ENCODE peak calls at places on chromosome 19, in seven cellular contexts. A, W, B, M, Q, S and E are unnamed samples. For H3K27me3 and H3K4me1, the result is how much of the 10 kb centered on the place peaks cover.

GRCh38 chr19:33118643-33119042 is 13.3 kb upstream of the WDR88 start:
- DNase-seq in Q (no peak), W (no peak), S (no peak), M (no peak), A (no peak), B (no peak), E (no peak)

GRCh38 chr19:28504727-28505126 is 708.2 kb downstream of the UQCRFS1 start:
- DNase-seq in M (no peak), W (no peak), B (no peak), S (no peak), Q (no peak), A (no peak), E (no peak)

GRCh38 chr19:39410620-39411005 is 1.9 kb upstream of the PLEKHG2 start:
- DNase-seq in B (no peak), M (no peak), S (no peak), W (no peak), A (no peak), Q (no peak), E (no peak)

GRCh38 chr19:46571495-46571894 is 29.6 kb upstream of the CALM3 start:
- DNase-seq in W (peak), B (no peak), S (peak), Q (no peak), M (no peak), A (no peak), E (peak)

GRCh38 chr19:7926021-7926726 is at the start of gene CTXN1:
- DNase-seq in M (peak), W (peak), S (peak), A (no peak), Q (peak), B (peak), E (peak)

GRCh38 chr19:34481861-34482379 is 362 bp downstream of the WTIP start:
- DNase-seq in W (no peak), A (no peak), Q (no peak), M (no peak), S (no peak), B (no peak), E (peak)

GRCh38 chr19:9945319-9945966 is 9.1 kb upstream of the OLFM2 start:
- DNase-seq in A (no peak), Q (peak), W (no peak), S (peak), M (peak), B (peak), E (peak)

GRCh38 chr19:33407716-33408115 is 34.2 kb downstream of the CEBPG start:
- DNase-seq in B (no peak), M (no peak), W (no peak), Q (no peak), A (no peak), S (no peak), E (no peak)

GRCh38 chr19:5627395-5627904 is 4.6 kb downstream of the SAFB start:
- DNase-seq in A (no peak), M (peak), Q (peak), B (peak), S (peak), W (no peak), E (peak)

GRCh38 chr19:41501854-41502253 is 58.9 kb downstream of the ERICH4 start:
- DNase-seq in M (no peak), S (no peak), W (no peak), Q (no peak), A (no peak), B (no peak), E (peak)

GRCh38 chr19:46764817-46765291 is 18.6 kb upstream of the STRN4 start:
- DNase-seq in M (no peak), Q (peak), S (no peak), W (no peak), A (no peak), B (no peak), E (no peak)

GRCh38 chr19:48511800-48512503 is at the start of gene LMTK3:
- DNase-seq in B (peak), S (peak), W (peak), A (no peak), M (peak), Q (no peak), E (no peak)

GRCh38 chr19:10339380-10339960 is at the start of gene ICAM3:
- DNase-seq in M (peak), B (no peak), W (no peak), Q (peak), A (no peak), S (peak), E (peak)

GRCh38 chr19:7293795-7294570 is at the start of gene INSR:
- DNase-seq in S (peak), A (peak), Q (peak), W (peak), M (peak), B (peak), E (peak)

GRCh38 chr19:13160557-13160956 is 10.3 kb downstream of the IER2 start:
- DNase-seq in B (peak), M (no peak), A (no peak), W (no peak), Q (no peak), S (no peak), E (no peak)

GRCh38 chr19:38395381-38396127 is 7.1 kb downstream of the SPRED3 start:
- DNase-seq in A (no peak), M (no peak), S (no peak), Q (no peak), W (no peak), B (no peak), E (no peak)

GRCh38 chr19:41872775-41873647 is 4.1 kb upstream of the CD79A start:
- DNase-seq in S (peak), A (no peak), Q (peak), W (peak), M (peak), B (peak), E (peak)

GRCh38 chr19:2488942-2489731 is 13.2 kb downstream of the GADD45B start:
- DNase-seq in W (peak), Q (no peak), B (peak), S (no peak), M (no peak), A (no peak), E (peak)

GRCh38 chr19:45444318-45445041 is 20.8 kb upstream of the ERCC1 start:
- DNase-seq in Q (peak), S (peak), B (peak), W (peak), A (no peak), M (peak), E (peak)

GRCh38 chr19:17610384-17610783 is 54.9 kb downstream of the COLGALT1 start:
- DNase-seq in B (no peak), M (no peak), W (no peak), A (no peak), Q (no peak), S (no peak), E (no peak)

GRCh38 chr19:57648336-57649003 is 15.5 kb downstream of the ZNF211 start:
- DNase-seq in Q (no peak), M (no peak), B (no peak), A (no peak), W (no peak), S (no peak), E (no peak)

GRCh38 chr19:50325310-50326100 is 3.7 kb downstream of the KCNC3 start:
- DNase-seq in S (peak), A (no peak), B (peak), M (peak), W (peak), Q (peak), E (peak)

GRCh38 chr19:35529241-35530218 is 1.4 kb upstream of the SBSN start:
- DNase-seq in M (no peak), B (no peak), Q (no peak), A (no peak), W (no peak), S (no peak), E (no peak)
- H3K27me3 ChIP-seq in M (under half), B (under half), Q (under half), A (under half), W (under half), S (under half), E (under half)

GRCh38 chr19:55384576-55385235 is 614 bp upstream of the TMEM238 start:
- DNase-seq in M (peak), Q (no peak), W (no peak), B (no peak), S (no peak), A (no peak), E (peak)
- H3K4me1 ChIP-seq in M (under half), Q (under half), W (under half), B (under half), S (under half), A (under half), E (under half)

GRCh38 chr19:35560677-35561076 is 2.8 kb downstream of the ATP4A start:
- DNase-seq in S (no peak), Q (no peak), B (no peak), W (no peak), M (no peak), A (no peak), E (no peak)

GRCh38 chr19:35562776-35563175 is 682 bp downstream of the ATP4A start:
- DNase-seq in W (no peak), A (no peak), B (no peak), Q (no peak), S (no peak), M (no peak), E (no peak)

GRCh38 chr19:35561436-35561835 is 2.0 kb downstream of the ATP4A start:
- DNase-seq in S (no peak), W (no peak), M (no peak), B (no peak), A (no peak), Q (no peak), E (no peak)

GRCh38 chr19:35563207-35563829 is at the start of gene ATP4A:
- DNase-seq in A (no peak), B (no peak), W (no peak), M (no peak), Q (no peak), S (no peak), E (no peak)

GRCh38 chr19:35562336-35562735 is 1.1 kb downstream of the ATP4A start:
- DNase-seq in W (no peak), B (no peak), A (no peak), S (no peak), Q (no peak), M (no peak), E (no peak)
- TF ChIP-seq CTCF in W (no peak), B (no peak), A (no peak), S (no peak), Q (no peak), M (no peak), E (no peak)

DNA sequence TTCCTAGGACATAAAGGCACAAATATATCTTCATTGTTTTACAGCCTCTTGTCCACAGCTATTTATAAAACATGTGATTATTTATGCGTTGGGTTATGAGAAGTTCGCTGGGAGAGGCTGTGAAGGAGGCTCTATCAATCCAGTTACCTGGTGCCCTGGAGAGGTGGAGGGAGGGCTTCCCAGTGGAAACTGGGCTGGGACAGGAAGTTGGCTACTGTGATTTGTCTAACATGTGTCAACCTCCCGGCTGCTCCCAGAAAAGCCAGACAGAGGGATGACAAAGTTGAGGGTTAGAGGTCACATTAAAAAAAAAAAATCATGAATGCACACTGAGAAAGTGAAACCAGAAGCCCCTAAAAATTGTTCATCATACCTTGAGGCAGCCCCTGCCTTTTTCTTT is 346.5 kb downstream of the ZNF536 start:
- DNase-seq in Q (no peak), B (no peak), W (no peak), S (no peak), M (no peak), A (peak), E (no peak)
- H3K27me3 ChIP-seq in Q (under half), B (under half), W (under half), S (under half), M (under half), A (under half), E (under half)

DNA sequence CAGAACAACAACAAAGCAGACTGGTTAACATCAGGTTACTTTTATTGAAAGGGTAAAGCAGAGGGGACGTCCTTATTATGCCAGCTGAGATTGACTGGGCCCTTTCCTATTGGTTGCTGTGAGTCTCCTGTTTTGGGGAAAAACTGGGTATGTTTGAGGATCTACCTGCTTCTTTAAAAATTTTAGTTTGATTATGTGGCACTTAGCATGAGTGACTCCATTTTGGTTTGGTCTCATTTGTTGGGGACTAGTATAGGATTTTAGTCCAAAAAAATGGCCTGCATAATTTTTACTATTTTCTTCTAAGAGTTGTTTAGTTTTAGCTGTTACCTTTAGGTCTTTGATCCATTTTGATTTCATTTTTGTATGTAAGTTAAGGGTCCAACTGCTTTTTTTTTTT is 14.4 kb downstream of the ZNF627 start:
- DNase-seq in W (no peak), M (no peak), B (no peak), A (no peak), Q (no peak), S (no peak), E (no peak)
- H3K4me1 ChIP-seq in W (under half), M (under half), B (under half), A (under half), Q (under half), S (under half), E (under half)

DNA sequence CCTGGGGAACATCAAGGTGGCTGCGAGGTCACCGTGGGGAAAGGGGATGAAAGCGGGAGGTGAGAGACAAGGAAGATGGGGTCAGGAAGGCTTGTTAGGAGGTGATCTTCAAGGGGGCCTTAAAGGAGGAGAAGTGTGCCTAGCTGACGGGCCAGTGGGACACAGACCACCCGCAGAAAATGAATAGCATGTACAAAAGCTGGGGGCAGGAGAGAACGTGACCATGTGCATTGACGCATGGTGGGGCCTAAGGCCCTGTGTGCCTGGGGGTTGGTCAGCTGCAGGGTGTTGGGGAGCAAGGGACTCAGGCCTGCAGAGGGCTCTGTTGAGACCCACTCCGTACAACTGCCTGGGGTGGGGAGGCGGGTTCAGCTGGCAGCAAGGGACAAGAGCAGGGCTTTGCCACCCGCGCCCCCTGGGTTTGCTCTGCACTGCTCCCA is 5.9 kb downstream of the RAB8A start:
- DNase-seq in W (no peak), M (peak), S (peak), A (no peak), Q (no peak), B (no peak), E (peak)
- TF ChIP-seq CTCF in W (no peak), M (no peak), S (peak), A (no peak), Q (no peak), B (no peak), E (peak)